ENCODE peak calls at places on chromosomes 4 and X, in seven cellular contexts. H, D, F, B, Z, E and U are unnamed samples.
A peak's percentile ranks its signal among the peaks of the same experiment; 100 is the strongest.

GRCh38 chr4:616911-617643 is 8.3 kb upstream of the PDE6B start:
- DNase-seq in E (no peak), F (no peak), D (no peak), B (no peak), Z (no peak), H (peak; percentile 49), U (no peak)

GRCh38 chr4:152138451-152138850 is 377.6 kb upstream of the GATB start:
- DNase-seq in Z (no peak), D (no peak), F (no peak), H (no peak), E (no peak), B (no peak), U (no peak)

GRCh38 chrX:108435261-108435660 is 3.0 kb downstream of the COL4A6 start:
- DNase-seq in D (no peak), B (no peak), E (no peak), F (no peak), H (no peak), Z (no peak), U (no peak)

GRCh38 chr4:174217273-174218126 is 66.0 kb downstream of the FBXO8 start:
- DNase-seq in B (peak; percentile 44), E (peak; percentile 37), Z (peak; percentile 68), H (no peak), D (no peak), F (no peak), U (peak; percentile 63)

GRCh38 chr4:103375278-103375677 is 177.1 kb upstream of the CENPE start:
- DNase-seq in B (no peak), F (no peak), E (peak; percentile 0), Z (peak; percentile 76), H (no peak), D (no peak), U (no peak)

GRCh38 chr4:56995525-56995924 is 16.8 kb downstream of the POLR2B start:
- DNase-seq in F (no peak), B (no peak), D (no peak), H (no peak), Z (peak; percentile 97), E (peak; percentile 97), U (no peak)

GRCh38 chr4:14679906-14680305 is 322.4 kb upstream of the CPEB2 start:
- DNase-seq in H (no peak), F (no peak), D (no peak), B (no peak), E (no peak), Z (no peak), U (no peak)

GRCh38 chr4:92262371-92262770 is 41.4 kb upstream of the GRID2 start:
- DNase-seq in F (no peak), Z (no peak), D (no peak), E (no peak), B (no peak), H (no peak), U (no peak)

GRCh38 chrX:153190384-153190783 is 11.3 kb downstream of the MAGEA1 start:
- DNase-seq in H (no peak), Z (no peak), E (no peak), B (no peak), D (no peak), F (no peak), U (no peak)

GRCh38 chr4:112967109-112967508 is 82.3 kb upstream of the ANK2 start:
- DNase-seq in Z (no peak), D (no peak), H (no peak), E (no peak), F (no peak), B (no peak), U (no peak)

GRCh38 chrX:48558270-48558669 is 16.0 kb upstream of the RBM3 start:
- DNase-seq in Z (peak; percentile 87), F (no peak), B (no peak), H (no peak), D (no peak), E (peak; percentile 87), U (no peak)

GRCh38 chr4:147479817-147480216 is 1.1 kb upstream of the EDNRA start:
- DNase-seq in H (no peak), Z (peak; percentile 85), F (no peak), D (no peak), B (no peak), E (peak; percentile 47), U (no peak)

GRCh38 chrX:10062352-10062751 is 94.4 kb upstream of the CLCN4 start:
- DNase-seq in D (no peak), Z (no peak), B (no peak), F (no peak), H (no peak), E (no peak), U (no peak)

GRCh38 chr4:183337833-183338232 is 15.6 kb upstream of the CLDN24 start:
- DNase-seq in F (no peak), B (no peak), H (peak; percentile 53), D (no peak), E (no peak), Z (no peak), U (no peak)
- H3K4me3 ChIP-seq in F (no peak overlapping the region), B (no peak overlapping the region), H (no peak overlapping the region), D (no peak overlapping the region), E (no peak overlapping the region), Z (no peak overlapping the region), U (no peak overlapping the region)

GRCh38 chrX:136480383-136480782 is 7.4 kb upstream of the BRS3 start:
- DNase-seq in D (no peak), F (no peak), Z (no peak), H (no peak), E (no peak), B (no peak), U (no peak)
- H3K4me1 ChIP-seq in D (no peaks in the 10 kb centered on the region), F (no peaks in the 10 kb centered on the region), Z (no peaks in the 10 kb centered on the region), H (no peaks in the 10 kb centered on the region), E (no peaks in the 10 kb centered on the region), B (no peaks in the 10 kb centered on the region), U (no peaks in the 10 kb centered on the region)

GRCh38 chrX:13688384-13688771 is 550 bp upstream of the RAB9A start:
- DNase-seq in D (no peak), H (no peak), Z (no peak), F (no peak), E (no peak), B (no peak), U (no peak)
- H3K27ac ChIP-seq in D (peak overlapping the region; percentile 93), H (peak overlapping the region; percentile 97), Z (no peak overlapping the region), F (peak overlapping the region; percentile 58), E (no peak overlapping the region), B (peak overlapping the region; percentile 96), U (peak overlapping the region; percentile 3)

DNA sequence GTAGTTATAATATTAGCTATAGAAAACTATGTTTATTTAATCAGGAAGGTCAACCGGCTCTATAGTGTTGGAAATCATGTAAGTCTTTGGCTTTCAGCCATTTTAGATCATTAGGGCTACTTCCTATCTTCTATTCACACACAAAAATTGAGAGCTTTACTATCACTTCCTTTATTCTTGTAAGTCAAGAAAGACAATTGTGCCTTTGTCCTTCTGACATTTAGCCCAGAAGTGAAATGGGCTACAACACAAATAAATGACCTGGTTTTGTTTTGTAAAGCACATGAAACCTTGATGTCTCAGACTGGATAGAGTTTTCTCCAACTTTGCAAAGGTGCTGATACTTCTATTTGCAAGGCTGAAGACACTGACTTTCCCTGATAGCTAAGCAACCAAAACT is 122.4 kb upstream of the ACSL4 start:
- DNase-seq in H (no peak), Z (no peak), D (no peak), E (no peak), B (no peak), F (no peak), U (no peak)
- H3K4me3 ChIP-seq in H (no peak overlapping the region), Z (no peak overlapping the region), D (no peak overlapping the region), E (no peak overlapping the region), B (no peak overlapping the region), F (no peak overlapping the region), U (no peak overlapping the region)

DNA sequence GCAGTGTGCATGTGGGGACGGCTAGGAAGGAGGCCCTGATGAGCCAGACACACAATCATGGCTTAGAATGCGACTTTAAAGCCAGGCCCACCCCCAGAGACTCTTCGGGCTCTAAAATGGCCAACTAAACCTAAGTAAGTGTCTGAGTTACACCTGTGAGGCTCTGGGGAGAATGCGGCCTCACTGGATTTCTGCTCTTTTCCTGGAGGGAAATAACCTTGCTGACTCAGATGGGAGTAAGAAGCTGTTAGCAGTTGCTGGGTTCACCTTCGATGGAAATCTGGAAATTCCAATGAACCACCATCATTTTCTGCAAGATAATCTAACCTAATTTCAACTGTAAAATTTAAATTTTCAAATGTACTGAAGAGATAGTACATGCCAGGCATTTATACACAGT is 97.6 kb upstream of the MAML3 start:
- DNase-seq in D (no peak), H (no peak), Z (no peak), F (no peak), E (no peak), B (no peak), U (no peak)
- H3K4me1 ChIP-seq in D (peaks cover 9% of the 10 kb centered on the region), H (peaks cover 23% of the 10 kb centered on the region), Z (peaks cover 14% of the 10 kb centered on the region), F (peaks cover 14% of the 10 kb centered on the region), E (peaks cover 15% of the 10 kb centered on the region), B (peaks cover 37% of the 10 kb centered on the region), U (no peaks in the 10 kb centered on the region)

GRCh38 chr4:162101337-162101736 is 62.5 kb downstream of the FSTL5 start:
- DNase-seq in H (no peak), B (no peak), F (no peak), Z (no peak), D (no peak), E (no peak), U (no peak)

GRCh38 chr4:162102713-162103112 is 61.1 kb downstream of the FSTL5 start:
- DNase-seq in E (no peak), Z (no peak), F (no peak), B (no peak), H (no peak), D (no peak), U (no peak)

DNA sequence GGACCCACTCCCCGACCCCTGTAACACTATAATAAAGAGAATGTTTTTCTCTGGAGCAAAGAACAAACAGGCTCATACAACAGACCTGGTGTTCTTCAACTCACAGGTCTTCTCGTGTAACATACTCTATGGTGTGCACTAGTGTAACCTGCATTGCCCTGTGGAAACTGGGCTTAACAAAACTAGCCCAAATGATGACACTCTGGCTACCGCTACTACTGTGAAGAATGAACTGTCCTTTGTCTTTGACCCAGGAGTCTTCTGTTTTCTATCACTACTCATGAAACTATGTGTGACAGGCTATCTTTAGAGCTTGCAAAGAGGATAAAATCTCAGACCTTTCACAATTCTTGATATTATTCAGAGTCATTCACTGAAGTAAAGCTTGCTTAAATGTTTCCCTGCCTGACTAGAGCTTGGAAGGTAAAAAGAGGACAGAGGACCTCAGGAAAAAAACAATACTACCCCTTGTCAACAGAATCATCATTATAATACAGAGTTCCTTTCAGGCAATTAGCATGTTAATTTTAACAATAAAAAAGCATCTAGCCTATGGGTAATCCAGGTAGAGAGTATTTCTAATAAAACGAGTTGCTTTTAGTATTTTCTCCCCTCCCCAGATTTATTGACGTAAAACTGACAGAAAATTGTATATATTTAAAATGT is 59.2 kb downstream of the FSTL5 start:
- DNase-seq in F (no peak), Z (no peak), D (no peak), E (no peak), B (no peak), H (no peak), U (no peak)
- H3K27ac ChIP-seq in F (no peak overlapping the region), Z (no peak overlapping the region), D (no peak overlapping the region), E (no peak overlapping the region), B (no peak overlapping the region), H (no peak overlapping the region), U (no peak overlapping the region)